ENCODE peak calls at places on chromosomes 2 and 18, in five cellular contexts. M is breast epithelium, J is sigmoid colon, I is GM12891, N is transverse colon. L is an unnamed sample.

GRCh38 chr2:45182667-45183620 is 173.7 kb upstream of the SIX2 start:
- DNase-seq in I (no peak), M (no peak), J (no peak), N (no peak), L (no peak)

GRCh38 chr2:85433511-85434089 is 15.1 kb downstream of the SH2D6 start:
- DNase-seq in M (peak; percentile 72), J (peak; percentile 98), I (no peak), N (peak; percentile 79), L (peak; percentile 88)

GRCh38 chr2:174959787-174960186 is 45.4 kb downstream of the CHN1 start:
- DNase-seq in M (no peak), J (no peak), N (no peak), I (no peak), L (no peak)

GRCh38 chr18:12347895-12348294 is 29.1 kb downstream of the AFG3L2 start:
- DNase-seq in I (no peak), N (no peak), M (no peak), J (no peak), L (no peak)

GRCh38 chr2:219111375-219112069 is 49.1 kb downstream of the NHEJ1 start:
- DNase-seq in J (no peak), I (no peak), N (peak; percentile 52), M (no peak), L (no peak)

GRCh38 chr18:74457743-74458465 is 796 bp upstream of the DIPK1C start:
- DNase-seq in M (no peak), N (no peak), J (no peak), I (no peak), L (no peak)

GRCh38 chr2:144836635-144837350 is 316.9 kb upstream of the ZEB2 start:
- DNase-seq in I (no peak), N (no peak), M (no peak), J (no peak), L (no peak)

GRCh38 chr18:75173125-75173432 is 35.9 kb downstream of the PTGR3 start:
- DNase-seq in M (no peak), J (no peak), I (peak; percentile 77), N (no peak), L (no peak)

GRCh38 chr2:50143822-50144575 is 887.9 kb downstream of the NRXN1 start:
- DNase-seq in I (peak; percentile 8), J (no peak), M (no peak), N (no peak), L (peak; percentile 1)

GRCh38 chr2:43415582-43415981 is 180.3 kb downstream of the THADA start:
- DNase-seq in I (no peak), J (no peak), N (no peak), M (no peak), L (no peak)

GRCh38 chr2:165369131-165369935 is 100.2 kb upstream of the CSRNP3 start:
- DNase-seq in J (no peak), M (peak; percentile 51), I (no peak), N (no peak), L (no peak)

GRCh38 chr2:100391735-100392515 is 25.5 kb downstream of the CHST10 start:
- DNase-seq in I (no peak), N (no peak), M (peak; percentile 65), J (no peak), L (no peak)

GRCh38 chr18:67265464-67266245 is 250.9 kb downstream of the DSEL start:
- DNase-seq in I (no peak), N (no peak), M (no peak), J (no peak), L (no peak)

GRCh38 chr2:149860276-149860921 is 272.8 kb upstream of the MMADHC start:
- DNase-seq in I (no peak), M (no peak), N (no peak), J (peak; percentile 65), L (no peak)

GRCh38 chr18:54043484-54044256 is 180.8 kb downstream of the MBD2 start:
- DNase-seq in J (no peak), M (no peak), I (no peak), N (no peak), L (no peak)

GRCh38 chr2:133447303-133447702 is 121.0 kb downstream of the NCKAP5 start:
- DNase-seq in M (no peak), N (no peak), I (no peak), J (no peak), L (no peak)

GRCh38 chr2:60958800-60959199 is 58.7 kb upstream of the PEX13 start:
- DNase-seq in J (no peak), N (no peak), I (no peak), M (no peak), L (peak; percentile 12)

GRCh38 chr18:13211537-13211936 is 7.0 kb upstream of the LDLRAD4 start:
- DNase-seq in J (no peak), N (no peak), I (no peak), M (no peak), L (no peak)

GRCh38 chr2:162587653-162588052 is 243.7 kb downstream of the GCA start:
- DNase-seq in I (no peak), N (no peak), M (no peak), J (no peak), L (no peak)

GRCh38 chr2:68482296-68482695 is 14.9 kb downstream of the APLF start:
- DNase-seq in J (no peak), I (no peak), N (no peak), M (no peak), L (no peak)

GRCh38 chr18:6521804-6522418 is 107.2 kb upstream of the L3MBTL4 start:
- DNase-seq in M (peak; percentile 54), N (peak; percentile 50), J (no peak), I (no peak), L (no peak)

GRCh38 chr18:79525556-79526467 is 130.1 kb downstream of the NFATC1 start:
- DNase-seq in J (peak; percentile 91), N (peak; percentile 28), I (no peak), M (peak; percentile 75), L (no peak)

GRCh38 chr2:57549642-57550102 is 496.9 kb upstream of the VRK2 start:
- DNase-seq in J (no peak), M (no peak), N (no peak), I (no peak), L (no peak)

GRCh38 chr2:230219419-230220331 is at the start of gene SP110:
- DNase-seq in M (peak; percentile 88), J (peak; percentile 89), I (no peak), N (peak; percentile 86), L (peak; percentile 90)

GRCh38 chr18:63965716-63966330 is 4.1 kb upstream of the SERPINB8 start:
- DNase-seq in M (no peak), I (no peak), J (no peak), N (no peak), L (no peak)

GRCh38 chr18:63970803-63971191 is 916 bp downstream of the SERPINB8 start:
- DNase-seq in I (no peak), J (peak; percentile 69), M (no peak), N (peak; percentile 70), L (no peak)

GRCh38 chr18:63971320-63972071 is 1.6 kb downstream of the SERPINB8 start:
- DNase-seq in J (no peak), M (no peak), I (no peak), N (no peak), L (no peak)

GRCh38 chr18:63974991-63975390 is 5.1 kb downstream of the SERPINB8 start:
- DNase-seq in I (no peak), J (no peak), N (peak; percentile 37), M (no peak), L (no peak)

GRCh38 chr18:63969965-63970802 is at the start of gene SERPINB8:
- DNase-seq in N (peak; percentile 94), M (peak; percentile 95), J (peak; percentile 97), I (peak; percentile 66), L (peak; percentile 61)
- TF ChIP-seq POLR2A in N (peak; percentile 96), M (peak; percentile 74), J (peak; percentile 83), I (peak; percentile 58), L (peak; percentile 29)

DNA sequence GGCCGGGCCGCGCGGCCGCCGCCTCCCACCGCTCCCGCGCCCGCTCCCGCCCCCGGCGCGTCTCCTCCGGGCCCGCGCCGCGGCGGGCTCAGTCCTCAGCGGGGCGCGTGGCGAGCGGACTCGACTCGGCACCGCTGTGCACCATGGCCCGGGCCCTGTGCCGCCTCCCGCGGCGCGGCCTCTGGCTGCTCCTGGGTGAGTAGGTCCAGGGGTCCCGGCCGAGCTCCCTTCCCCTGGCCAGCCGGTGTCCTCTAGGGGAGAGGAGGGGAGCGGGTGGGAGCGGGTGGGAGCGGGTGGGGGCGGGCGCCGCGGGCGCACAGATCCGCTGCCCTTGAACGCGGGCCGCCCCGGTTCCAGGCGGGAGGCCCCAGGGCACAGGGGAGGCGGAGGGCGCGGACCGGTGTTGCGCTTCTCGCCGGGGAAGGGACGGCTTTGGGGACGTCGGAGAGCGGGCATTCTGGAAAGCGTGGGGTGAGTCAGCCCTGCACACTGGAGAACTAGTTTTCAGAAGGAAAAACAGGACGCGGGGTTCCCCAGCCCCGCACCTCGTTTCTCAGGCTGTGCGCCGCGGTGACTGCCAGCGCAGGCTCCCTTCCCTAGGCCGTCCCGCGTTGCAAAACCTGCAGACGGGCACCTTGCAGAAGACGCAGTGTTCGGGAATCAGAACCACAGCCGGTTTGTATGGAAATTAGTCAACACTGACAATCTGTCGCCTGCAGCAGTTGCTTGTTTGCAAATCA is at the start of gene RAMP1:
- DNase-seq in N (no peak), I (no peak), J (peak; percentile 79), M (no peak), L (no peak)
- TF ChIP-seq POLR2A in N (no peak), I (no peak), J (no peak), M (no peak), L (peak; percentile 43)

DNA sequence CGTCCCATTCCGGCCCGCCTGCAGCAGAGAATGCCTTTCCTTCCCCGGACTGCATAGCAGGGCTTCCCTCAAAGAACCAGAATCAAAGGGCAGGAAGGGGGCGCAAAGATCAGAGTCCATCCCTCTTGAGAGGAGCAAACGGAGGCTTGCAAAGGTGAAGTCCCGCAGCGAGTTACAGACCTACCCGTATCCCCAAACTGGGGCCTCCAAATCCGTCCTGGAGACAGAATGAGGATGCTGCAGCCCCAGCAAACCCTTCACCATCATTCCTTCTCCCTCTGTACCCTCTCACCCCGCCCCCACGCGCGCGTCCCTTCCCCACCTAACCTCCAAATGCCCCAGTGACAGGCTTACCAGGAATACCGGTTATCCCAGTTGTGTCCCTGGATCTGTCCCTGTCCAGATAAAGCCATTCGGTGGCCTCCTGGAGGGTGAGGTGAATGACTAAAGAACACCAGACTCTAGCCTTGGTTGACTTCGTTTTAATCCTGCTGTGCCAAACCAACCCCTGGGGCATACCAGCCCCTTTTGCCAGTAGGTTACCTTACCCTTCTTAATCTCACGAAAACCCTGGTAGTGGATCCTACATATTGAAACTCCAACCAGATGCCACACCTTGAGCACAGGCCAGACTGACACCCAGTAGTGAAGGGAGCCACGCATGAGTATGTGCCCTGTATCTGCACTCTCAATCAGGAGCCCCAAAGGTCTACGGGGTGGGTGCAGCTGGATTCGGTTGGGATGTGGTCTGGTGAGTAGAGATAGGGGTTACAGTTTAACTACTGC is 961 bp upstream of the SLC40A1 start:
- DNase-seq in M (no peak), I (no peak), N (peak; percentile 30), J (peak; percentile 70), L (no peak)
- TF ChIP-seq POLR2A in M (no peak), I (no peak), N (no peak), J (no peak), L (no peak)

GRCh38 chr2:20225294-20226151 is 593 bp upstream of the SDC1 start:
- DNase-seq in N (peak; percentile 91), J (peak; percentile 63), I (peak; percentile 84), M (peak; percentile 62), L (peak; percentile 68)

GRCh38 chr2:20226152-20226545 is 1.2 kb upstream of the SDC1 start:
- DNase-seq in I (no peak), N (no peak), M (peak; percentile 15), J (peak; percentile 36), L (no peak)

GRCh38 chr2:20223345-20224190 is 1.4 kb downstream of the SDC1 start:
- DNase-seq in N (no peak), I (no peak), J (no peak), M (peak; percentile 59), L (peak; percentile 75)

GRCh38 chr2:20224191-20224715 is 677 bp downstream of the SDC1 start:
- DNase-seq in M (no peak), N (no peak), I (no peak), J (no peak), L (no peak)

GRCh38 chr2:20224716-20225293 is at the start of gene SDC1:
- DNase-seq in N (peak; percentile 85), J (peak; percentile 63), I (no peak), M (peak; percentile 56), L (peak; percentile 89)
- TF ChIP-seq POLR2A in N (peak; percentile 34), J (no peak), I (no peak), M (no peak), L (peak; percentile 2)

L was measured in H54.